ENCODE peak calls at places on chromosome 10, in nine cellular contexts. One of them, this sample, is unnamed.
A peak's percentile ranks its signal among the peaks of the same experiment; 100 is the strongest.

GRCh38 chr10:86775056-86775858 is 18.8 kb downstream of the BMPR1A start:
- DNase-seq in GM03348: no peak
- DNase-seq in activated T-cell treated with anti-CD3 and anti-CD28 coated beads for 1 hour: no peak
- DNase-seq in adrenal gland: no peak
- DNase-seq in right cardiac atrium: no peak
- DNase-seq in NCI-H187 treated with DMSO at 0.1 percent for 48 hours: no peak
- DNase-seq in heart right ventricle: no peak
- DNase-seq in NAMALWA: no peak
- DNase-seq in CMK: no peak
- DNase-seq in this sample: no peak

GRCh38 chr10:74995806-74996205 is 115.7 kb upstream of the SAMD8 start:
- DNase-seq in CMK: no peak
- DNase-seq in GM03348: no peak
- DNase-seq in NAMALWA: no peak
- DNase-seq in NCI-H187 treated with DMSO at 0.1 percent for 48 hours: no peak
- DNase-seq in activated T-cell treated with anti-CD3 and anti-CD28 coated beads for 1 hour: no peak
- DNase-seq in heart right ventricle: no peak
- DNase-seq in right cardiac atrium: no peak
- DNase-seq in adrenal gland: no peak
- DNase-seq in this sample: no peak

GRCh38 chr10:89625041-89625765 is 19.8 kb downstream of the PANK1 start:
- DNase-seq in NCI-H187 treated with DMSO at 0.1 percent for 48 hours: no peak
- DNase-seq in heart right ventricle: no peak
- DNase-seq in GM03348: no peak
- DNase-seq in activated T-cell treated with anti-CD3 and anti-CD28 coated beads for 1 hour: no peak
- DNase-seq in adrenal gland: peak; percentile 22
- DNase-seq in CMK: no peak
- DNase-seq in NAMALWA: no peak
- DNase-seq in right cardiac atrium: no peak
- DNase-seq in this sample: no peak

GRCh38 chr10:133438711-133439273 is 14.4 kb upstream of the SPRN start:
- DNase-seq in CMK: peak; percentile 17
- DNase-seq in heart right ventricle: no peak
- DNase-seq in activated T-cell treated with anti-CD3 and anti-CD28 coated beads for 1 hour: no peak
- DNase-seq in GM03348: peak; percentile 34
- DNase-seq in NAMALWA: peak; percentile 78
- DNase-seq in NCI-H187 treated with DMSO at 0.1 percent for 48 hours: no peak
- DNase-seq in right cardiac atrium: peak; percentile 12
- DNase-seq in adrenal gland: no peak
- DNase-seq in this sample: peak; percentile 7

GRCh38 chr10:101001225-101002035 is 1.8 kb downstream of the LZTS2 start:
- DNase-seq in right cardiac atrium: peak; percentile 94
- DNase-seq in activated T-cell treated with anti-CD3 and anti-CD28 coated beads for 1 hour: no peak
- DNase-seq in heart right ventricle: peak; percentile 86
- DNase-seq in NCI-H187 treated with DMSO at 0.1 percent for 48 hours: no peak
- DNase-seq in NAMALWA: no peak
- DNase-seq in GM03348: peak; percentile 92
- DNase-seq in adrenal gland: peak; percentile 98
- DNase-seq in CMK: no peak
- DNase-seq in this sample: peak; percentile 90

GRCh38 chr10:124547651-124548168 is 86.1 kb downstream of the LHPP start:
- DNase-seq in right cardiac atrium: no peak
- DNase-seq in GM03348: no peak
- DNase-seq in heart right ventricle: peak; percentile 9
- DNase-seq in activated T-cell treated with anti-CD3 and anti-CD28 coated beads for 1 hour: no peak
- DNase-seq in NAMALWA: no peak
- DNase-seq in CMK: no peak
- DNase-seq in adrenal gland: no peak
- DNase-seq in NCI-H187 treated with DMSO at 0.1 percent for 48 hours: no peak
- DNase-seq in this sample: peak; percentile 43

GRCh38 chr10:59580257-59580863 is 129.3 kb downstream of the SLC16A9 start:
- DNase-seq in NAMALWA: peak; percentile 28
- DNase-seq in CMK: no peak
- DNase-seq in heart right ventricle: no peak
- DNase-seq in right cardiac atrium: no peak
- DNase-seq in adrenal gland: no peak
- DNase-seq in GM03348: peak; percentile 16
- DNase-seq in NCI-H187 treated with DMSO at 0.1 percent for 48 hours: no peak
- DNase-seq in activated T-cell treated with anti-CD3 and anti-CD28 coated beads for 1 hour: no peak
- DNase-seq in this sample: no peak

GRCh38 chr10:88946200-88946599 is 6.4 kb downstream of the ACTA2 start:
- DNase-seq in right cardiac atrium: no peak
- DNase-seq in adrenal gland: no peak
- DNase-seq in GM03348: no peak
- DNase-seq in heart right ventricle: no peak
- DNase-seq in NCI-H187 treated with DMSO at 0.1 percent for 48 hours: no peak
- DNase-seq in NAMALWA: no peak
- DNase-seq in activated T-cell treated with anti-CD3 and anti-CD28 coated beads for 1 hour: no peak
- DNase-seq in CMK: no peak
- DNase-seq in this sample: no peak

GRCh38 chr10:29841724-29842649 is 207.2 kb upstream of the SVIL start:
- DNase-seq in GM03348: no peak
- DNase-seq in adrenal gland: no peak
- DNase-seq in activated T-cell treated with anti-CD3 and anti-CD28 coated beads for 1 hour: no peak
- DNase-seq in NCI-H187 treated with DMSO at 0.1 percent for 48 hours: peak; percentile 7
- DNase-seq in heart right ventricle: peak; percentile 57
- DNase-seq in right cardiac atrium: peak; percentile 74
- DNase-seq in CMK: no peak
- DNase-seq in NAMALWA: peak; percentile 2
- DNase-seq in this sample: peak; percentile 68

GRCh38 chr10:27100800-27101347 is 580 bp upstream of the ANKRD26 start:
- DNase-seq in GM03348: no peak
- DNase-seq in heart right ventricle: no peak
- DNase-seq in activated T-cell treated with anti-CD3 and anti-CD28 coated beads for 1 hour: peak; percentile 8
- DNase-seq in NCI-H187 treated with DMSO at 0.1 percent for 48 hours: no peak
- DNase-seq in adrenal gland: peak; percentile 27
- DNase-seq in CMK: no peak
- DNase-seq in NAMALWA: no peak
- DNase-seq in right cardiac atrium: peak; percentile 28
- DNase-seq in this sample: no peak